ENCODE peak calls at places on chromosomes 16 and 17, in four cellular contexts. V is H9, W is mesendoderm, A is H1. T is an unnamed sample.

GRCh38 chr16:32116080-32116479 is 137.0 kb upstream of the TP53TG3D start:
- DNase-seq in A (no peak), W (no peak), V (no peak), T (no peak)

GRCh38 chr17:8176197-8176940 is at the start of gene TMEM107:
- DNase-seq in A (no peak), W (peak), V (peak), T (peak)

GRCh38 chr16:8867483-8868271 is 1.1 kb downstream of the CARHSP1 start:
- DNase-seq in A (no peak), W (peak), V (no peak), T (no peak)

GRCh38 chr17:35612924-35613521 is 25.9 kb downstream of the AP2B1 start:
- DNase-seq in V (no peak), A (no peak), W (peak), T (peak)

GRCh38 chr17:61251939-61252865 is 147.4 kb upstream of the TBX2 start:
- DNase-seq in V (no peak), A (no peak), W (no peak), T (peak)

GRCh38 chr17:31595666-31596381 is 204.3 kb downstream of the RAB11FIP4 start:
- DNase-seq in A (no peak), V (no peak), W (peak), T (no peak)

GRCh38 chr16:69820926-69821541 is 58.9 kb downstream of the WWP2 start:
- DNase-seq in A (no peak), V (no peak), W (no peak), T (peak)

GRCh38 chr17:36469733-36470132 is 16.7 kb upstream of the ZNHIT3 start:
- DNase-seq in W (no peak), V (no peak), A (no peak), T (no peak)

GRCh38 chr17:27635275-27635823 is 4.4 kb downstream of the LGALS9 start:
- DNase-seq in A (no peak), V (no peak), W (no peak), T (no peak)

GRCh38 chr17:79338142-79338541 is 263.5 kb downstream of the ENGASE start:
- DNase-seq in W (peak), A (no peak), V (no peak), T (no peak)

GRCh38 chr17:37079065-37079708 is 130.4 kb downstream of the AATF start:
- DNase-seq in A (no peak), W (no peak), V (no peak), T (no peak)

GRCh38 chr17:33073416-33073815 is 81.8 kb downstream of the SPACA3 start:
- DNase-seq in A (no peak), W (no peak), V (no peak), T (no peak)

GRCh38 chr16:67907397-67907796 is 14.3 kb downstream of the PSKH1 start:
- DNase-seq in W (no peak), V (no peak), A (no peak), T (no peak)

GRCh38 chr17:48179071-48179945 is 71.7 kb downstream of the SNX11 start:
- DNase-seq in V (no peak), A (no peak), W (no peak), T (no peak)

GRCh38 chr17:1201132-1201702 is 21.4 kb upstream of the ABR start:
- DNase-seq in W (no peak), V (no peak), A (no peak), T (no peak)

GRCh38 chr17:76872221-76872873 is 4.1 kb downstream of the MGAT5B start:
- DNase-seq in W (no peak), A (no peak), V (no peak), T (peak)

GRCh38 chr17:21742326-21742725 is 50.0 kb downstream of the KCNJ18 start:
- DNase-seq in W (no peak), V (no peak), A (no peak), T (no peak)

GRCh38 chr16:84844049-84844350 is 24.2 kb downstream of the CRISPLD2 start:
- DNase-seq in A (no peak), V (no peak), W (no peak), T (no peak)

GRCh38 chr16:57366544-57367040 is 5.7 kb upstream of the CX3CL1 start:
- DNase-seq in A (no peak), V (no peak), W (no peak), T (no peak)

GRCh38 chr17:82402865-82403264 is 15.3 kb upstream of the HEXD start:
- DNase-seq in A (no peak), W (no peak), V (no peak), T (no peak)

DNA sequence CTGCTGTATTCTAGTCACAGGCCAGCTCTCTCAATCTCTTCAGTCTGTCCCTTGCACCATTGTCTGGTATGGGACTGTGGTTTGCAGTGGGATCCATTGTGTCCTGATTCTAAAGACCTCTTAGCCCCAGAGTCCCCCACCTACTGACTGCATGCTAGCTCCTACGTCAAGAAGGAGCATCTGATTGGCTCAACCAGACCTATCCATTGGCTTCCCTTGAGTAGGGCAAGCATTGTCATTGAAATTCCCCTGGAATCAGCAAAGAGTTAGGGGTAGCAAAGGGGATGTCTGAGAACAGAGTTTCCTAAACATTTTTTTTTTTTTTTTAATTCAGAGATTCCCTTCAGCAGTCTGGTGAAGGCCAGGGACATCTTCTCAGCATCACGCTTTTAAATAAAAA is 175.3 kb upstream of the MPHOSPH6 start:
- DNase-seq in A (no peak), V (no peak), W (no peak), T (no peak)
- H4K5ac ChIP-seq in A (no peak), V (no peak), W (no peak), T (no peak)

GRCh38 chr16:86212706-86213426 is 297.5 kb upstream of the FOXF1 start:
- DNase-seq in W (no peak), V (no peak), A (no peak), T (no peak)

GRCh38 chr16:86215233-86215978 is 294.9 kb upstream of the FOXF1 start:
- DNase-seq in W (no peak), A (no peak), V (no peak), T (peak)

GRCh38 chr16:86214326-86215232 is 295.7 kb upstream of the FOXF1 start:
- DNase-seq in W (no peak), V (no peak), A (no peak), T (peak)

GRCh38 chr16:86211800-86212199 is 298.5 kb upstream of the FOXF1 start:
- DNase-seq in A (no peak), W (no peak), V (no peak), T (no peak)

GRCh38 chr16:86213427-86214205 is 296.7 kb upstream of the FOXF1 start:
- DNase-seq in W (no peak), V (no peak), A (no peak), T (no peak)
- H4K5ac ChIP-seq in W (no peak), V (no peak), A (no peak), T (peak)

GRCh38 chr17:40084477-40084876 is 15.9 kb downstream of the NR1D1 start:
- DNase-seq in A (no peak), V (no peak), W (no peak), T (no peak)

GRCh38 chr17:40087049-40087794 is 13.2 kb downstream of the NR1D1 start:
- DNase-seq in V (no peak), W (no peak), A (no peak), T (no peak)

GRCh38 chr17:40089085-40089895 is 11.1 kb downstream of the NR1D1 start:
- DNase-seq in A (no peak), W (no peak), V (no peak), T (no peak)

GRCh38 chr17:40087903-40088718 is 12.3 kb downstream of the NR1D1 start:
- DNase-seq in V (no peak), W (no peak), A (no peak), T (no peak)

DNA sequence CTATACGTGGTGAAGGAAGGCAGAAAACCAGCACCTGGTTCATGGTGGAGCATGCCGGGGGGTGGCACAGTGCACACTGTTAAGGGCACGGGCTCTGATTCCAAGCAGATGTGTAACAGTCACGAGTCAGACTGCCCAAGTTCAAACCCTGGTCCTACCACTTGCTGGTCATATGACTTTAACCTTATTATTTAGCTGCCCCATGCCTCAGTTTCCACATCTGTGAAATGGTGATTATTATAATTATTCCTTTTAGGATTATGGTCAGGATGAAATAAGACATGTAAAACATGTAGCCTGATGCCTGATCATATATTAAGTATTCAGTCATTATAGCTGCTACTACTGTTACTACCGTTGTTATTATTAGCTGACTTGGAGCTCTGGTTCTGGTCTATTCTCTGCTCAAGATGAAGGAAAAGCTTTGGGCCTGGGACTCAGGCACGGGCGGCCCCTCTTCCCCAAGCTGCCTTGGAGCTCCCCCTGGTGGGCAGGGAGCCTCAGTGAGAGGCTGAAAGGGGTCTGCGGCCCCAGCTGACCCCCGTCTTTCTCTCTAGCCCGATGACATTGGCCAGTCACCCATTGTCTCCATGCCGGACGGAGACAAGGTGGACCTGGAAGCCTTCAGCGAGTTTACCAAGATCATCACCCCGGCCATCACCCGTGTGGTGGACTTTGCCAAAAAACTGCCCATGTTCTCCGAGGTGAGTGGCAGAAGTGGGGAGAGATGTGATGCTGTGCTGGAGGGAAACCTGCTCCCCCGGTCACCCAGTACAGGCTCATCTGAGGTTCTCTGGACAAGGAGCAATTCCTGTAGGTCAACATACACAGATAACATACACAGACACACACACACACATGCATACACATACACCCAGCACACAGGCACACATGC is 14.0 kb downstream of the NR1D1 start:
- DNase-seq in V (peak), A (no peak), W (peak), T (no peak)
- H4K5ac ChIP-seq in V (no peak), A (no peak), W (no peak), T (no peak)

GRCh38 chr17:40309031-40309937 is at the start of gene RARA:
- DNase-seq in V (peak), A (no peak), W (peak), T (no peak)

GRCh38 chr17:40307691-40308289 is 1.2 kb upstream of the RARA start:
- DNase-seq in A (no peak), V (no peak), W (no peak), T (no peak)

GRCh38 chr17:40306395-40306794 is 2.6 kb upstream of the RARA start:
- DNase-seq in A (no peak), V (no peak), W (peak), T (no peak)

GRCh38 chr17:40304464-40304863 is 4.5 kb upstream of the RARA start:
- DNase-seq in A (no peak), V (no peak), W (peak), T (peak)

GRCh38 chr17:40307001-40307690 is 1.8 kb upstream of the RARA start:
- DNase-seq in V (no peak), W (peak), A (no peak), T (no peak)
- H4K5ac ChIP-seq in V (no peak), W (no peak), A (no peak), T (no peak)

DNA sequence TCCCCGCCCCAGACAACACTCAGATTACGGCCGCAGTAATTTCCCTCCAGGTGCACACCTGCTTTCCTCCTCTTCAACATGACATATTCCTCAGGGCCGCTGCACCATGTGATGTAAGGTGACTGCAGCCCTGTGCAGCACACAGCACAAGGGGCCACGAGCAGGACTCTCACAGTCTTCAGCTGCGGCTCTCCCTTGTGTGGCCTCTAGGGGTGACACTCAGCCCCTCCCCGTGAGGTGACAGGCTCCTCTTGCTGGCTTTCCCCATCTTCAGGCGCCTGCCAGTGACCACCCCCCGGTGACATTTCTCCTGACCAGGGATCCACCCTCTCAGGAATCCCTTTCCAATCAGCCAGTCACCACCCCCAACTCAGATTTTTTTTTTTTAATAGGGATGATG is 31.3 kb upstream of the ABCC3 start:
- DNase-seq in W (peak), A (no peak), V (peak), T (no peak)
- H4K5ac ChIP-seq in W (no peak), A (no peak), V (no peak), T (no peak)

GRCh38 chr16:87524407-87524806 is 31.6 kb upstream of the ZCCHC14 start:
- DNase-seq in A (no peak), W (no peak), V (no peak), T (no peak)
- H4K5ac ChIP-seq in A (no peak), W (no peak), V (no peak), T (no peak)

DNA sequence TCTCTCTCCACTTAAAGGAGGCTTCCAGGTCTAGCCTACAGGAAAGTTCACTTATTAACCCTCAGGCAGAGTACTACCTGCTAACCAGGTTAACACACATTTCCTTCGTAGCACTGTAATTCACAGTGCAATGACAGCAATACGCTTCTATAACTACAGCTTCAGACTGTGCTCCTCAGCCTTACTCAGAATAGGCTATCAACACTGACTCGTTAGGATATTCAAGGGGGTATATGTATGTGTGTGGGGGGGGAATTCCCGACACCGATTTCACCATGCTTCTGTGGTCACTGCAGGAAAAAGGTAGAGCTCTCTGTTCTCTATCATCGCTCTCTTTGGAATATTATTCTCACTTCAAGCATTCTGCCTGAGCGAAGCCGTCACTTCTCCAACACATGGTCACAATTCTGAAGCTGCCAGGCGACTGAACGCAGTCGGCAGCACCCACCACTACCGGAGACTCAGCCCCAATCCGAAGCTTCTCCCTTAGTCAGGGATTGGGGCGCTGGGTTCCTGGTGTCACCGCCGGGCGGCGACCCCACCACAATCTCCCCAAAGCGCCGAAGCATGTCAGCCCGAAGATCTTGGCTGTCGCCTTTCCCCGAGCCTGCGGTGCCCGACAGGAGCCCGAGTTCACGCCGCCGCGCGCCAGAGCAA is 599 bp downstream of the GGA3 start:
- DNase-seq in W (no peak), V (no peak), A (no peak), T (peak)
- H4K5ac ChIP-seq in W (no peak), V (no peak), A (no peak), T (peak)

DNA sequence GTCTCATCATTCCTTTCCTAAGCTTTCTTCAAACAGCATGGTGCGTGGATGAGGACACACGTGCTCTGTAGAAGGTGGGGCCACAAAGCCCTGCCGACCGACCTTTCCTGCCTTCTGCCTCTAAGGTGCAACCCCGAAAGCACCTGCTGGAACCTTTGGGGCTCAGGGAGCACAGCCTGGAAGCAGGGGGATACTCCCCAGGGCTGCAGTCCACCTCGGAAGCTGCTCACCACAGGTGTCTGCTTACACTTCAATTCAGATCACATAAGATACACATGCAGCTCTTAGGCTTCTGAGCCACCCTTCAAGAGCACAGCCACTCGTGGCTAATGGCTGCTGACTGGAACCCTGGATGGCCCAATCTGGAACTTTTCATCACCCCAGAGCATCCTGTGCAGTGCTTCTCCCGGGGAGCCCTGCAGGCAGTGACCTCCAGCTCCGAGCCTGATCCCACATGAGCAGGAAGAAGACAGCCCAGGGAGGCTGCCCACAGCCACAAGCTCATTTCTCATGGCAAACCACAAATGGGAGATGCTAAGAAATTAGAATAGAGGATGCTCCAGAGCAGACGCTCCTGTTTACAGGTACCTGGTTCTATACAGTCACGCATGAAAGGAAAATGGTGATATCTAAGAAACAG is 162.3 kb upstream of the FOXF1 start:
- DNase-seq in W (no peak), V (no peak), A (no peak), T (no peak)
- H4K5ac ChIP-seq in W (no peak), V (no peak), A (no peak), T (no peak)